ENCODE peak calls at places on chromosome 3, in five cellular contexts. J, F, V, E and C are unnamed samples. For H3K9me3, the result is how much of the 10 kb centered on the place peaks cover.

GRCh38 chr3:169966951-169967915 is 626 bp downstream of the SEC62 start:
- DNase-seq in J (no peak), F (peak), V (peak), E (peak), C (peak)

GRCh38 chr3:168615489-168616020 is 519.8 kb upstream of the GOLIM4 start:
- DNase-seq in J (no peak), F (no peak), V (no peak), E (no peak), C (no peak)

GRCh38 chr3:3615533-3615932 is 183.7 kb upstream of the LRRN1 start:
- DNase-seq in J (no peak), F (no peak), V (no peak), E (no peak), C (no peak)

GRCh38 chr3:50617911-50618481 is 1.0 kb downstream of the MAPKAPK3 start:
- DNase-seq in J (no peak), F (peak), V (no peak), E (no peak), C (no peak)

GRCh38 chr3:13022348-13023250 is 50.6 kb downstream of the IQSEC1 start:
- DNase-seq in J (peak), F (peak), V (peak), E (peak), C (no peak)

GRCh38 chr3:36196058-36196457 is 184.2 kb upstream of the STAC start:
- DNase-seq in J (no peak), F (no peak), V (no peak), E (no peak), C (no peak)

GRCh38 chr3:187798531-187799520 is 53.6 kb upstream of the BCL6 start:
- DNase-seq in J (no peak), F (no peak), V (no peak), E (no peak), C (no peak)

GRCh38 chr3:46078712-46079400 is 51.6 kb upstream of the XCR1 start:
- DNase-seq in J (peak), F (peak), V (peak), E (peak), C (peak)

GRCh38 chr3:4850928-4851265 is 128.3 kb upstream of the BHLHE40 start:
- DNase-seq in J (no peak), F (no peak), V (no peak), E (no peak), C (no peak)

GRCh38 chr3:129911261-129911861 is 17.9 kb upstream of the TMCC1 start:
- DNase-seq in J (no peak), F (no peak), V (no peak), E (no peak), C (no peak)
- H3K9me3 ChIP-seq in J (under half), F (under half), V (under half), E (under half), C (under half)

DNA sequence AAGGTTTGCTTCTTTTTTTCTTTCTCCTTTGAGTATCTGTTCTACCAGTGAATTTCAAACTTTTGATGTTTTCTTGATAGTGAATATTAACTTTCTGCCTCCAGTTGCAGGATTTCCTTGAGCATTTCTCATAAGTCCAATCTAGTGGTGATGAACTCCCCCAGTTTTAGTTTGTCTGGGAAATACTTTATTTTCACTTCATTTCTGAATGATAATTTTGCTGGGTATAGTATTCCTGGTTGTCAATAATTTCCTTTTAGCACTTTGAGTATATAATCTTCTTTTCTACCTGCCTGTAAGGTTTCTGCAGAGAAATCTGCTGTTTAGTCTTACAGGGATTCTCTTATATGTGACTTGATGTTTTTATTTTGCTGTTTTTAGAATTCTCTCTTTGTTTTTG is 21.0 kb downstream of the TPRG1 start:
- DNase-seq in J (no peak), F (no peak), V (no peak), E (no peak), C (no peak)
- H3K9me3 ChIP-seq in J (under half), F (under half), V (under half), E (under half), C (under half)

DNA sequence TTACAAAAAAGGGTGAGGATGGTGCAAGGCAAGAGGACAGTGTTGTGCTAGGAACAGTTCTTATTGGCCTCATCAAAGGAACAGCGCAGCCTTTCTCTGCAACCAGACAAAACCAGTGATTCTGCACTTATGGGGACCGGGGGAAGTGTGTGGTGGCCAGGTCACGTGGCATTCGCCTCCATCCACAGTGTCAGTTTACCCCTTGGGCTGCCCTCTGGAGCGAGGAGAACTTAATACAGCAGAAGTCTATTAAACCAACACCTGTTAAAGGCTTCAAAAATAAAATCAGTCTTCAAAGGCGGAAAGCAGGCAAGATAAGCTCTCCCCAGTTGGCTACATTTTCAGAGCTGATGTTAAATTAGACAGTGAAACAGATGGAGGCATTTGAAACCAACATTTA is 75.3 kb downstream of the LRIG1 start:
- DNase-seq in J (no peak), F (no peak), V (no peak), E (no peak), C (no peak)
- H3K9me3 ChIP-seq in J (under half), F (under half), V (under half), E (under half), C (under half)

GRCh38 chr3:56681963-56682457 is 1.1 kb downstream of the TASOR start:
- DNase-seq in J (no peak), F (no peak), V (no peak), E (no peak), C (no peak)

GRCh38 chr3:56682458-56683121 is 475 bp downstream of the TASOR start:
- DNase-seq in J (peak), F (peak), V (peak), E (peak), C (peak)

GRCh38 chr3:56684029-56684428 is 964 bp upstream of the TASOR start:
- DNase-seq in J (no peak), F (no peak), V (no peak), E (no peak), C (no peak)

GRCh38 chr3:56680054-56680453 is 3.0 kb downstream of the TASOR start:
- DNase-seq in J (no peak), F (no peak), V (no peak), E (no peak), C (no peak)

GRCh38 chr3:56683122-56683817 is at the start of gene TASOR:
- DNase-seq in J (peak), F (peak), V (peak), E (peak), C (peak)
- H3K9me3 ChIP-seq in J (under half), F (under half), V (under half), E (under half), C (under half)

DNA sequence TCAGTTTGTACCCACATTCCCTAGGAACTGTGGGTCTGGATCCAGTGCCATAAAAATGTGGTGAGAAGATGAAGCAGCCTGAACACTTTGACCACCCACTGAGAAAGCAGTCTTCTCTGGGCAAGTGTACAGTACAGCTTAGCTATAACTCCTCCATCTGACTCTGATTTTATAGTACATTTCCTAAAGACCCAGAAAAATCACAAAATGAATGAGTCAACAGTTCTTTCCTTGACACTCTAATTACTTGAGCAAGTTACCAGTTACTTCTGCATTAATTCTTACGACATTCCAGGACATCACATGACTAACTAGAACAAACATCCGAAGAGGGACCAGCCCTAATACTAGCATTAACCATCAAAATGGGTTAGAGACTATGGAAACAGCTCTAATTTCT is 148.1 kb upstream of the PEX5L start:
- DNase-seq in J (no peak), F (no peak), V (no peak), E (no peak), C (no peak)
- H3K9me3 ChIP-seq in J (under half), F (under half), V (under half), E (under half), C (under half)

GRCh38 chr3:136186850-136187249 is 9.3 kb downstream of the MSL2 start:
- DNase-seq in J (no peak), F (no peak), V (no peak), E (no peak), C (no peak)
- H3K9me3 ChIP-seq in J (under half), F (under half), V (under half), E (under half), C (under half)

GRCh38 chr3:58952128-58952917 is 97.5 kb downstream of the CFAP20DC start:
- DNase-seq in J (no peak), F (no peak), V (no peak), E (no peak), C (no peak)
- H3K9me3 ChIP-seq in J (under half), F (under half), V (under half), E (under half), C (under half)